ENCODE peak calls at places on chromosomes 7 and 10, in nine cellular contexts. I is D721Med; Z is progenitor cell of endocrine pancreas; V is nephron progenitor cell; C is CD4-positive, alpha-beta T cell; A is astrocyte; L is activated CD8-positive, alpha-beta T cell treated with anti-CD3 and anti-CD28 coated beads for 36 hours; W is psoas muscle; K is heart left ventricle. B is an unnamed sample.

GRCh38 chr7:116588641-116589594 is 64.1 kb downstream of the CAV1 start:
- DNase-seq in C (no peak), K (no peak), Z (no peak), A (peak; percentile 56), W (no peak), V (peak; percentile 15), L (no peak), I (no peak), B (peak; percentile 82)

GRCh38 chr10:60311821-60312220 is 77.9 kb downstream of the ANK3 start:
- DNase-seq in A (no peak), I (no peak), C (no peak), K (no peak), V (no peak), W (no peak), L (no peak), Z (no peak), B (no peak)

GRCh38 chr10:116274141-116274861 is 1.3 kb upstream of the GFRA1 start:
- DNase-seq in L (peak; percentile 4), A (no peak), V (peak; percentile 57), Z (peak; percentile 14), W (no peak), C (no peak), I (no peak), K (no peak), B (no peak)

GRCh38 chr10:5565671-5566581 is 41.2 kb downstream of the CALML3 start:
- DNase-seq in I (no peak), L (no peak), A (peak; percentile 68), K (no peak), V (no peak), Z (no peak), C (no peak), W (peak; percentile 41), B (peak; percentile 19)

GRCh38 chr7:28921822-28922221 is 36.3 kb downstream of the TRIL start:
- DNase-seq in L (peak; percentile 53), V (peak; percentile 39), K (peak; percentile 44), I (no peak), C (peak; percentile 19), W (no peak), A (peak; percentile 50), Z (peak; percentile 21), B (peak; percentile 79)

GRCh38 chr10:126455036-126455765 is 66.9 kb upstream of the ADAM12 start:
- DNase-seq in C (no peak), V (no peak), Z (no peak), W (no peak), L (no peak), I (no peak), A (no peak), K (no peak), B (no peak)

GRCh38 chr7:16512097-16512496 is 14.5 kb upstream of the LRRC72 start:
- DNase-seq in I (no peak), K (no peak), W (no peak), L (no peak), A (no peak), V (no peak), Z (no peak), C (no peak), B (no peak)

GRCh38 chr7:118109607-118110006 is 74.4 kb upstream of the LSM8 start:
- DNase-seq in C (no peak), L (no peak), A (no peak), V (no peak), I (no peak), Z (no peak), K (no peak), W (no peak), B (no peak)

GRCh38 chr7:108972009-108972408 is 402.3 kb downstream of the DNAJB9 start:
- DNase-seq in V (no peak), A (no peak), Z (no peak), W (no peak), I (no peak), L (no peak), C (no peak), K (no peak), B (peak; percentile 9)

GRCh38 chr7:148773344-148773743 is 74.6 kb downstream of the CUL1 start:
- DNase-seq in L (peak; percentile 60), V (peak; percentile 9), A (peak; percentile 18), I (no peak), W (no peak), Z (no peak), K (no peak), C (peak; percentile 24), B (no peak)

GRCh38 chr7:74307738-74308505 is 18.7 kb downstream of the CLIP2 start:
- DNase-seq in C (no peak), K (no peak), V (no peak), A (no peak), W (no peak), Z (no peak), I (no peak), L (no peak), B (no peak)

GRCh38 chr7:27423290-27423689 is 180.7 kb downstream of the EVX1 start:
- DNase-seq in C (no peak), V (no peak), A (peak; percentile 26), Z (no peak), W (no peak), L (no peak), I (no peak), K (no peak), B (no peak)

GRCh38 chr10:110007171-110007700 is 548 bp upstream of the ADD3 start:
- DNase-seq in V (no peak), A (no peak), Z (no peak), K (no peak), W (no peak), I (no peak), C (peak; percentile 17), L (peak; percentile 84), B (no peak)

GRCh38 chr10:22630229-22631174 is 83.9 kb downstream of the PIP4K2A start:
- DNase-seq in C (no peak), I (no peak), V (no peak), W (no peak), L (peak; percentile 64), Z (no peak), A (peak; percentile 62), K (no peak), B (peak; percentile 69)

GRCh38 chr7:139660317-139661042 is 117.3 kb downstream of the HIPK2 start:
- DNase-seq in L (no peak), V (no peak), I (no peak), K (no peak), C (no peak), Z (no peak), A (peak; percentile 56), W (no peak), B (no peak)

DNA sequence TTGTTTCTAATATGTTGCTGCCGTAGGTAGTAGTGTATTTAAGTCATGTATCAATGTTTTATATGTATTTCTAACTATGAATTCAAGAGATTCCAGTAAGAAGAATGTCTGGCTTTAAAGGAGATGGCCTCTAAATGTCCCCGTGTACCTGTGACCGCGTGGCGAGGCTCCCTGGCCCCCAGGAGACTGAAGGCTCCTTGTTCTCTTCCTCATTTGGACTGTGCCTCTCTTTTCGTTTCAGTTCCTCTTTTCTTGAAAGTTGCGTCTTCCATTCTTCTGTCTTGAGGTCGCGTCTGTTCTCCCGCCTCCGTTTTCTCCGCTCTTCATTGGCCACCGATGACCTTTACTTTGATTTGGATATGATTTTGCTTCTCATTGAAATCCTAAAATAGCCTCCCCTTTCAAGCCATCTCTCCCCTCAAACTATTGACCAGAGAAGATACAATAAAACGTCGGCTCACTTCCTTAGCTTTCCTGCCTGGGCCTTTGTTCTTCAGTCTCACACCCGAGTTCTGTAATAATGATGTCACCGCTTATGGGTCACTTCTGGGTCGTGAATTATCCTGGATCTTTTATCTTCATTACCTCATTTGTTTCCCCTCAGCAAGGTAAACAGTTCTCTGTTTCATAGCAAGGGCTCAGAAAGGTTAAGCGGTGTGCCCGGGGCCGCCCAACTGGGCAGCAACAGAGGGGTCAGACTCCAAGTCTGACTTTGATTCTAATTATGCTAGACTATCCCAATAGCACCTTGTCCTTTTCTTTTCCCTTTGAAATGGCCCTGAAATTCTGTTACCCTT is 28.7 kb downstream of the WIPI2 start:
- DNase-seq in L (no peak), I (no peak), Z (no peak), K (no peak), A (no peak), V (no peak), W (no peak), C (no peak), B (no peak)
- TF ChIP-seq CTCF in L (no peak), I (no peak), Z (no peak), K (no peak), A (no peak), V (no peak), W (no peak), C (no peak), B (no peak)

GRCh38 chr10:78899996-78900714 is 168.6 kb upstream of the ZMIZ1 start:
- DNase-seq in I (no peak), V (no peak), A (no peak), Z (peak; percentile 3), L (no peak), C (no peak), W (peak; percentile 83), K (peak; percentile 52), B (no peak)

GRCh38 chr10:78899098-78899754 is 169.5 kb upstream of the ZMIZ1 start:
- DNase-seq in K (no peak), W (no peak), C (no peak), L (no peak), A (no peak), Z (peak; percentile 5), I (no peak), V (no peak), B (no peak)

GRCh38 chr10:78900715-78901430 is 167.9 kb upstream of the ZMIZ1 start:
- DNase-seq in C (no peak), Z (no peak), K (peak; percentile 2), A (no peak), W (no peak), I (no peak), L (no peak), V (no peak), B (no peak)

GRCh38 chr10:78896169-78896931 is 172.4 kb upstream of the ZMIZ1 start:
- DNase-seq in K (no peak), V (no peak), C (no peak), I (no peak), Z (peak; percentile 6), W (no peak), A (no peak), L (no peak), B (no peak)

GRCh38 chr10:78898341-78899097 is 170.2 kb upstream of the ZMIZ1 start:
- DNase-seq in K (no peak), L (no peak), A (no peak), I (no peak), Z (peak; percentile 4), W (no peak), C (no peak), V (no peak), B (no peak)
- TF ChIP-seq CTCF in K (no peak), L (no peak), A (no peak), I (no peak), Z (no peak), W (no peak), C (no peak), V (no peak), B (no peak)

DNA sequence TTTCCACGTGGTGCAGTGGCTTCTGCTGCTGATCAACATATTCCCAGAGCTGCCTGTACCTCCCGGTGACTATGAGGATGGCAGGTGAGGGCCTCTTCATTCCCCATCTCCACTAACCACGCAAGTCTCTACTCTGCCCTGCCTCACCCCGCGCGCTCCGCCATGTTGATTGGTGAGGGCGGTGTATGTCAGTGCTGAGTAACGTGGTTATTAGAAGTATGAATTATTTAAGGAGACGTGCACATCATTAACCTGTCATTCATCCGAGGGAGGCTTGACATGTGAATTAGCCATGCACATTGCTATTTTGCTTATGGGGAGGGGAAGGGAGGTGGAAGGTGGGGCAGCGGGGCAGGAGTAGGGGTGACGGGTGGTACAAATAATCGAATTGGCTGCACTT is 138.6 kb downstream of the SORCS3 start:
- DNase-seq in A (no peak), K (no peak), V (no peak), C (no peak), I (no peak), W (no peak), L (no peak), Z (no peak), B (no peak)
- TF ChIP-seq CTCF in A (no peak), K (no peak), V (no peak), C (no peak), I (no peak), W (no peak), L (no peak), Z (no peak), B (no peak)

GRCh38 chr7:67788689-67789088 is 792.1 kb downstream of the TYW1 start:
- DNase-seq in A (no peak), C (no peak), L (no peak), V (peak; percentile 26), I (no peak), K (no peak), Z (no peak), W (no peak), B (peak; percentile 9)
- TF ChIP-seq CTCF in A (peak; percentile 38), C (no peak), L (no peak), V (peak; percentile 49), I (peak; percentile 90), K (no peak), Z (peak; percentile 69), W (no peak), B (peak; percentile 11)

B was measured in fibroblast of pulmonary artery.